ENCODE peak calls at places on chromosomes 5 and 9, in four cellular contexts. D is testis, H is sigmoid colon, O is PC-3. W is an unnamed sample.

GRCh38 chr5:8457187-8458037 is 588.5 kb downstream of the MTRR start:
- DNase-seq in D (peak; percentile 94), H (peak; percentile 95), O (no peak), W (peak; percentile 100)

GRCh38 chr5:119304439-119304838 is 51.4 kb upstream of the TNFAIP8 start:
- DNase-seq in D (no peak), H (no peak), O (no peak), W (no peak)

GRCh38 chr9:18675973-18676372 is 202.0 kb downstream of the ADAMTSL1 start:
- DNase-seq in D (no peak), H (no peak), O (no peak), W (no peak)

GRCh38 chr5:66888613-66889012 is 292.4 kb downstream of the MAST4 start:
- DNase-seq in D (no peak), H (no peak), O (no peak), W (no peak)

GRCh38 chr9:111965566-111966019 is 69.0 kb downstream of the UGCG start:
- DNase-seq in D (no peak), H (no peak), O (peak; percentile 90), W (no peak)

GRCh38 chr5:88689662-88690351 is 193.2 kb downstream of the MEF2C start:
- DNase-seq in D (no peak), H (no peak), O (no peak), W (no peak)

GRCh38 chr5:133675376-133676154 is 63.2 kb upstream of the FSTL4 start:
- DNase-seq in D (no peak), H (peak; percentile 27), O (no peak), W (no peak)

GRCh38 chr9:85053206-85053605 is 383.7 kb downstream of the NTRK2 start:
- DNase-seq in D (no peak), H (no peak), O (no peak), W (no peak)

GRCh38 chr9:106868565-106868964 is 5.6 kb downstream of the ZNF462 start:
- DNase-seq in D (no peak), H (no peak), O (no peak), W (no peak)

GRCh38 chr9:32430720-32431119 is 46.3 kb downstream of the ACO1 start:
- DNase-seq in D (no peak), H (no peak), O (peak; percentile 33), W (no peak)

GRCh38 chr5:16149621-16150020 is 30.0 kb downstream of the MARCHF11 start:
- DNase-seq in D (no peak), H (no peak), O (no peak), W (no peak)

GRCh38 chr5:60357302-60357701 is 342.7 kb downstream of the DEPDC1B start:
- DNase-seq in D (no peak), H (no peak), O (no peak), W (no peak)

GRCh38 chr5:72156921-72157320 is 49.6 kb downstream of the MAP1B start:
- DNase-seq in D (peak; percentile 34), H (no peak), O (peak; percentile 55), W (no peak)

GRCh38 chr9:33415152-33416038 is 13.0 kb upstream of the AQP7 start:
- DNase-seq in D (peak; percentile 87), H (peak; percentile 75), O (peak; percentile 96), W (peak; percentile 80)

GRCh38 chr9:98783518-98784226 is 12.7 kb downstream of the ANKS6 start:
- DNase-seq in D (peak; percentile 3), H (no peak), O (no peak), W (no peak)

GRCh38 chr5:109921735-109922395 is 232.1 kb downstream of the MAN2A1 start:
- DNase-seq in D (peak; percentile 42), H (no peak), O (no peak), W (peak; percentile 84)

GRCh38 chr5:142206801-142207200 is 98.2 kb downstream of the NDFIP1 start:
- DNase-seq in D (no peak), H (no peak), O (peak; percentile 7), W (no peak)

GRCh38 chr5:78795757-78796156 is 147.2 kb upstream of the LHFPL2 start:
- DNase-seq in D (no peak), H (no peak), O (no peak), W (no peak)

GRCh38 chr9:4886698-4887097 is 94.0 kb downstream of the RCL1 start:
- DNase-seq in D (no peak), H (no peak), O (no peak), W (no peak)

GRCh38 chr5:37043693-37044092 is 167.1 kb downstream of the NIPBL start:
- DNase-seq in D (peak; percentile 30), H (no peak), O (peak; percentile 37), W (no peak)

GRCh38 chr5:36883894-36884462 is 7.4 kb downstream of the NIPBL start:
- DNase-seq in D (no peak), H (no peak), O (no peak), W (no peak)

GRCh38 chr9:18825775-18826174 is 207.2 kb downstream of the SAXO1 start:
- DNase-seq in D (no peak), H (no peak), O (no peak), W (no peak)

GRCh38 chr5:172834570-172835245 is 657 bp downstream of the ERGIC1 start:
- DNase-seq in D (peak; percentile 64), H (peak; percentile 77), O (no peak), W (no peak)

GRCh38 chr5:79236970-79237734 is 1.2 kb downstream of the JMY start:
- DNase-seq in D (peak; percentile 72), H (peak; percentile 72), O (peak; percentile 54), W (peak; percentile 26)

GRCh38 chr5:157366741-157367684 is 93.0 kb upstream of the NIPAL4 start:
- DNase-seq in D (peak; percentile 69), H (peak; percentile 82), O (peak; percentile 86), W (no peak)

GRCh38 chr5:4216142-4216541 is 620.5 kb downstream of the IRX1 start:
- DNase-seq in D (no peak), H (peak; percentile 19), O (no peak), W (no peak)

GRCh38 chr9:113548221-113549041 is 84.9 kb downstream of the RGS3 start:
- DNase-seq in D (peak; percentile 79), H (peak; percentile 77), O (no peak), W (no peak)
- H3K27ac ChIP-seq in D (peak overlapping the region; percentile 35), H (peak overlapping the region; percentile 62), O (no peak overlapping the region), W (no peak overlapping the region)

GRCh38 chr5:26663500-26663899 is 374.9 kb downstream of the CDH9 start:
- DNase-seq in D (no peak), H (no peak), O (no peak), W (no peak)

GRCh38 chr5:26669523-26669922 is 368.9 kb downstream of the CDH9 start:
- DNase-seq in D (no peak), H (no peak), O (no peak), W (no peak)

GRCh38 chr5:26669031-26669430 is 369.4 kb downstream of the CDH9 start:
- DNase-seq in D (no peak), H (no peak), O (no peak), W (no peak)
- TF ChIP-seq CTCF in D (no peak), H (no peak), O (no peak), W (no peak)

DNA sequence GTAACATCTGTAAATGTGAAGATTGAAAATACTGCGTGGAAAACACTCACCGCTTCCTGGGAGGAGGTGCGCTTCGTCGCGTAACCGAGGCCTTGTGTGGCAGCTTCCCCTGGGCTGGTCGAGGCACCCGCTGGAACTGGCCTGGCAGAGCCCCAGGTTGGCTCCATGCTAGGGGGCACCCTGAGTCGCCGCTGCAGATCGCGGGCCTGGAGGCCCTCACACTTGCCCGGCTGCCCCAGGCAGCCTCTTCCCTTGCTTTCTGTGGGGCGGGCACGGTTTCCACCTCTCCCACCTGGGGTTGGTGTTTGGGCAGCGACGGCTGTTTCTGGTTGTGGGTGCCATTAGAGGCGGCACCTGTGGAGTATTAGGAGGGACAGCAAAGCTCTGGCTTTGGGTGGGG is 852 bp downstream of the ZNF354C start:
- DNase-seq in D (no peak), H (no peak), O (no peak), W (no peak)
- H3K9me3 ChIP-seq in D (no peaks in the 10 kb centered on the region), H (no peaks in the 10 kb centered on the region), O (no peaks in the 10 kb centered on the region), W (no peaks in the 10 kb centered on the region)

DNA sequence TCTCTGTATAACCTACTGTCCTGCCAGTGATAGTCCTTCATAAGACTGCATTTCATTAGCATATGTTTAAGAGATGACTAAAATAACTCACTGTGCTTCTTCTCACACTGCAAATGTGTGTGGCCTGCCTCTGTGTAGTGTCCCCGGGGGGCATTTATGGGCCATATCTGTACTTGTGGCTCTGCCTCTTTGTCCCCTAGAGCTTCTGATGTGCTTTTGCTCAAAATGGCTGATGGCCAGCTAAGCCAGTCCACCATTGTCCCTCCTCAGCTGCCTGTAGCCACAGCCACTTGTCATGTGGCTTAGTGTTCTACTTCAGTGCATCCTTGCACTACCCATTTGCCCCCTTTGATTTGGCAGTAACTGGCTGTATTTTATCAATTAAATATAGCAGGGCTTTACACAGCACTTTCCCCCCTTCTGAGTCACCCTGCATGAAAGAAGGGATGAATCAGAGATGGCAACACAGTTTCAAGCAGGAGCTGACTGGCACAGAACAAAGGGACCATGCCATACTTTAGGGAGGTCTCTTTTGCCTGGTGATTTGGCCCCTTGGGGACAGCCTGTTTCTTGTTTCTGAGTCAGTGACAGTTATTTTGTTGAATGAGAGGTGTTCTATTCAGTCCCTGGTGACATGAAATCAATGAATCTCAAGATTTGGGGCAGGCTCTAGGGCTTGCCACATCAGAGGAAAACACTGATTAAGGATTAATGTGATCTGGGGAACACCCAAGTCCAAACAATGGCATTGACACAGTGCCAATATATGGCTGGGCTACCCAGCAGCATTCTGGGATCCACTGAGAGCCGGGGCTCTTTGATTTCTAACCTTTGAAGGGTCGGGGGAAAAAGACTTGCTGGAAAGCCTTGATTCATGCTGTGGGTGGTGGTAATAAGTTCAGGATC is 245.5 kb downstream of the SMARCA2 start:
- DNase-seq in D (peak; percentile 48), H (no peak), O (peak; percentile 56), W (no peak)
- H3K27ac ChIP-seq in D (no peak overlapping the region), H (no peak overlapping the region), O (no peak overlapping the region), W (no peak overlapping the region)

GRCh38 chr9:23826120-23826629 is at the start of gene ELAVL2:
- DNase-seq in D (peak; percentile 98), H (peak; percentile 85), O (peak; percentile 98), W (peak; percentile 99)
- TF ChIP-seq CTCF in D (no peak), H (no peak), O (no peak), W (no peak)

GRCh38 chr5:3101561-3101960 is 350.1 kb upstream of the IRX2 start:
- DNase-seq in D (no peak), H (no peak), O (no peak), W (no peak)

GRCh38 chr5:3099954-3100353 is 348.5 kb upstream of the IRX2 start:
- DNase-seq in D (no peak), H (no peak), O (no peak), W (no peak)

GRCh38 chr5:3100921-3101551 is 349.6 kb upstream of the IRX2 start:
- DNase-seq in D (no peak), H (no peak), O (no peak), W (no peak)

GRCh38 chr5:3098821-3099220 is 347.3 kb upstream of the IRX2 start:
- DNase-seq in D (no peak), H (no peak), O (no peak), W (no peak)

DNA sequence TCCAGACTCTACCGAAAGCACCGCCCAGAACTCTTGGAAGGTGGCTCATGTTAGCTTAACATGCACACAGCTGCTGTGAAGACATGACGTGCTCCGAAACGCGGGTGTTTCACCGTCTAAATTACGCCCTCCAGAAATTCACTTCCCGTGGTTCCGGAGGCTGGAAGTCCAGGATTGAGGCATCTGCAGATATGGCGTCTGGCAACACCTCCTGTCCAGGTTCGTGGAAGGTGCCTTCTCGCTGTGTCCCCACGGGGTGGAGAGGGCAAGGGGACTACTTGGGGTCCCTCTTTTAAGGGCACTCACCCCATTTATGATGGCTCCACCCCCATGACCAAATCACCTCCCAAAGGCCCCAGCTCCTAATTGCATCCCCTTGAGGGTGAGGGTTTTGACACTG is 348.0 kb upstream of the IRX2 start:
- DNase-seq in D (no peak), H (no peak), O (no peak), W (no peak)
- H3K9me3 ChIP-seq in D (no peaks in the 10 kb centered on the region), H (no peaks in the 10 kb centered on the region), O (no peaks in the 10 kb centered on the region), W (peaks cover 4% of the 10 kb centered on the region)

GRCh38 chr5:10138385-10139057 is 111.2 kb downstream of the ATPSCKMT start:
- DNase-seq in D (no peak), H (no peak), O (no peak), W (no peak)
- H3K27ac ChIP-seq in D (no peak overlapping the region), H (peak overlapping the region; percentile 46), O (no peak overlapping the region), W (no peak overlapping the region)